ENCODE peak calls at places on chromosomes 7 and 10, in four cellular contexts. One of them, this sample, is unnamed.

GRCh38 chr10:75772153-75772887 is 340.9 kb downstream of the LRMDA start:
- DNase-seq in T-helper 1 cell: peak; percentile 48
- DNase-seq in type B pancreatic cell: no peak
- DNase-seq in activated CD8-positive, alpha-beta T cell treated with anti-CD3 and anti-CD28 coated beads, Interleukin-2, amount 10 ng/mL, durations not matched to agents 7 days and 5 days: peak; percentile 31
- DNase-seq in this sample: no peak

GRCh38 chr7:71976670-71977069 is 435.5 kb downstream of the CALN1 start:
- DNase-seq in type B pancreatic cell: no peak
- DNase-seq in activated CD8-positive, alpha-beta T cell treated with anti-CD3 and anti-CD28 coated beads, Interleukin-2, amount 10 ng/mL, durations not matched to agents 7 days and 5 days: no peak
- DNase-seq in T-helper 1 cell: no peak
- DNase-seq in this sample: no peak

GRCh38 chr10:45514283-45515270 is 140.6 kb downstream of the ALOX5 start:
- DNase-seq in activated CD8-positive, alpha-beta T cell treated with anti-CD3 and anti-CD28 coated beads, Interleukin-2, amount 10 ng/mL, durations not matched to agents 7 days and 5 days: no peak
- DNase-seq in T-helper 1 cell: no peak
- DNase-seq in type B pancreatic cell: no peak
- DNase-seq in this sample: peak; percentile 92

GRCh38 chr7:50679218-50680007 is 103.3 kb downstream of the GRB10 start:
- DNase-seq in activated CD8-positive, alpha-beta T cell treated with anti-CD3 and anti-CD28 coated beads, Interleukin-2, amount 10 ng/mL, durations not matched to agents 7 days and 5 days: no peak
- DNase-seq in T-helper 1 cell: peak; percentile 60
- DNase-seq in type B pancreatic cell: no peak
- DNase-seq in this sample: peak; percentile 60

GRCh38 chr10:55146032-55146431 is 345.0 kb upstream of the PCDH15 start:
- DNase-seq in T-helper 1 cell: no peak
- DNase-seq in type B pancreatic cell: no peak
- DNase-seq in activated CD8-positive, alpha-beta T cell treated with anti-CD3 and anti-CD28 coated beads, Interleukin-2, amount 10 ng/mL, durations not matched to agents 7 days and 5 days: no peak
- DNase-seq in this sample: peak; percentile 88

GRCh38 chr10:111161109-111161874 is 84.5 kb downstream of the ADRA2A start:
- DNase-seq in type B pancreatic cell: no peak
- DNase-seq in T-helper 1 cell: no peak
- DNase-seq in activated CD8-positive, alpha-beta T cell treated with anti-CD3 and anti-CD28 coated beads, Interleukin-2, amount 10 ng/mL, durations not matched to agents 7 days and 5 days: no peak
- DNase-seq in this sample: no peak

GRCh38 chr10:51707392-51707791 is 8.0 kb upstream of the CSTF2T start:
- DNase-seq in type B pancreatic cell: no peak
- DNase-seq in activated CD8-positive, alpha-beta T cell treated with anti-CD3 and anti-CD28 coated beads, Interleukin-2, amount 10 ng/mL, durations not matched to agents 7 days and 5 days: no peak
- DNase-seq in T-helper 1 cell: peak; percentile 75
- DNase-seq in this sample: no peak

GRCh38 chr7:124246262-124246863 is 213.5 kb upstream of the TMEM229A start:
- DNase-seq in type B pancreatic cell: no peak
- DNase-seq in activated CD8-positive, alpha-beta T cell treated with anti-CD3 and anti-CD28 coated beads, Interleukin-2, amount 10 ng/mL, durations not matched to agents 7 days and 5 days: no peak
- DNase-seq in T-helper 1 cell: no peak
- DNase-seq in this sample: peak; percentile 92

GRCh38 chr7:52114056-52114455 is 797.4 kb upstream of the COBL start:
- DNase-seq in T-helper 1 cell: no peak
- DNase-seq in type B pancreatic cell: no peak
- DNase-seq in activated CD8-positive, alpha-beta T cell treated with anti-CD3 and anti-CD28 coated beads, Interleukin-2, amount 10 ng/mL, durations not matched to agents 7 days and 5 days: no peak
- DNase-seq in this sample: no peak

GRCh38 chr10:132912685-132913558 is 29.4 kb downstream of the CFAP46 start:
- DNase-seq in T-helper 1 cell: no peak
- DNase-seq in activated CD8-positive, alpha-beta T cell treated with anti-CD3 and anti-CD28 coated beads, Interleukin-2, amount 10 ng/mL, durations not matched to agents 7 days and 5 days: peak; percentile 25
- DNase-seq in type B pancreatic cell: no peak
- DNase-seq in this sample: no peak

GRCh38 chr7:124101173-124101768 is 68.4 kb upstream of the TMEM229A start:
- DNase-seq in activated CD8-positive, alpha-beta T cell treated with anti-CD3 and anti-CD28 coated beads, Interleukin-2, amount 10 ng/mL, durations not matched to agents 7 days and 5 days: no peak
- DNase-seq in type B pancreatic cell: no peak
- DNase-seq in T-helper 1 cell: peak; percentile 4
- DNase-seq in this sample: peak; percentile 43

GRCh38 chr7:471191-471865 is 48.3 kb downstream of the PDGFA start:
- DNase-seq in type B pancreatic cell: no peak
- DNase-seq in T-helper 1 cell: no peak
- DNase-seq in activated CD8-positive, alpha-beta T cell treated with anti-CD3 and anti-CD28 coated beads, Interleukin-2, amount 10 ng/mL, durations not matched to agents 7 days and 5 days: no peak
- DNase-seq in this sample: no peak

GRCh38 chr7:72335561-72336381 is 76.4 kb downstream of the CALN1 start:
- DNase-seq in T-helper 1 cell: no peak
- DNase-seq in type B pancreatic cell: no peak
- DNase-seq in activated CD8-positive, alpha-beta T cell treated with anti-CD3 and anti-CD28 coated beads, Interleukin-2, amount 10 ng/mL, durations not matched to agents 7 days and 5 days: no peak
- DNase-seq in this sample: no peak

GRCh38 chr7:341841-342638 is 52.1 kb downstream of the FOXL3 start:
- DNase-seq in activated CD8-positive, alpha-beta T cell treated with anti-CD3 and anti-CD28 coated beads, Interleukin-2, amount 10 ng/mL, durations not matched to agents 7 days and 5 days: no peak
- DNase-seq in T-helper 1 cell: no peak
- DNase-seq in type B pancreatic cell: no peak
- DNase-seq in this sample: no peak

GRCh38 chr7:104998040-104998752 is 15.8 kb upstream of the KMT2E start:
- DNase-seq in activated CD8-positive, alpha-beta T cell treated with anti-CD3 and anti-CD28 coated beads, Interleukin-2, amount 10 ng/mL, durations not matched to agents 7 days and 5 days: no peak
- DNase-seq in type B pancreatic cell: no peak
- DNase-seq in T-helper 1 cell: no peak
- DNase-seq in this sample: no peak

GRCh38 chr7:26156454-26157365 is 4.7 kb downstream of the NFE2L3 start:
- DNase-seq in activated CD8-positive, alpha-beta T cell treated with anti-CD3 and anti-CD28 coated beads, Interleukin-2, amount 10 ng/mL, durations not matched to agents 7 days and 5 days: peak; percentile 42
- DNase-seq in type B pancreatic cell: no peak
- DNase-seq in T-helper 1 cell: peak; percentile 81
- DNase-seq in this sample: peak; percentile 92